ENCODE peak calls at places on chromosomes 16 and 17, in ten cellular contexts. H is PC-9, I is WTC11, N is mesothelial cell of epicardium, Q is NB4, P is PC-3, F is OCI-LY7, M is fibroblast of pulmonary artery, V is HL-60, Z is lower leg skin. S is an unnamed sample.

GRCh38 chr17:16106161-16106891 is 106.7 kb downstream of the TTC19 start:
- DNase-seq in H (no peak), I (no peak), N (no peak), Q (peak), P (no peak), F (no peak), M (peak), V (no peak), Z (no peak), S (no peak)

GRCh38 chr16:84176192-84177053 is 10.4 kb downstream of the TAF1C start:
- DNase-seq in H (no peak), I (no peak), N (no peak), Q (peak), P (no peak), F (no peak), M (no peak), V (peak), Z (no peak), S (no peak)

GRCh38 chr16:35447010-35447558 is 1987.7 kb downstream of the TP53TG3F start:
- DNase-seq in H (no peak), I (no peak), N (no peak), Q (no peak), P (no peak), F (no peak), M (no peak), V (no peak), Z (no peak), S (no peak)

GRCh38 chr16:76125871-76126270 is 151.3 kb upstream of the CNTNAP4 start:
- DNase-seq in H (no peak), I (no peak), N (no peak), Q (no peak), P (no peak), F (no peak), M (no peak), V (no peak), Z (no peak), S (no peak)

GRCh38 chr17:40312131-40312731 is 3.3 kb downstream of the RARA start:
- DNase-seq in H (peak), I (peak), N (no peak), Q (no peak), P (peak), F (no peak), M (no peak), V (no peak), Z (no peak), S (no peak)

GRCh38 chr16:68436581-68436980 is 11.7 kb downstream of the SMPD3 start:
- DNase-seq in H (no peak), I (peak), N (no peak), Q (peak), P (peak), F (peak), M (no peak), V (peak), Z (no peak), S (no peak)

GRCh38 chr16:88116121-88116900 is 165.1 kb downstream of the BANP start:
- DNase-seq in H (no peak), I (no peak), N (no peak), Q (no peak), P (peak), F (no peak), M (peak), V (no peak), Z (no peak), S (no peak)

GRCh38 chr16:35173295-35173694 is 1713.9 kb downstream of the TP53TG3F start:
- DNase-seq in H (no peak), I (no peak), N (no peak), Q (no peak), P (no peak), F (no peak), M (no peak), V (no peak), Z (no peak), S (no peak)

GRCh38 chr17:16215273-16215964 is at the start of gene NCOR1:
- DNase-seq in H (peak), I (peak), N (peak), Q (peak), P (peak), F (peak), M (peak), V (peak), Z (peak), S (peak)

GRCh38 chr16:2457267-2457666 is 2.6 kb upstream of the TEDC2 start:
- DNase-seq in H (no peak), I (no peak), N (no peak), Q (no peak), P (no peak), F (no peak), M (no peak), V (no peak), Z (no peak), S (no peak)

GRCh38 chr16:58366247-58367031 is 25.8 kb upstream of the GINS3 start:
- DNase-seq in H (peak), I (no peak), N (no peak), Q (peak), P (peak), F (no peak), M (peak), V (no peak), Z (no peak), S (no peak)

GRCh38 chr16:81547919-81548216 is 103.3 kb downstream of the CMIP start:
- DNase-seq in H (no peak), I (no peak), N (no peak), Q (no peak), P (no peak), F (no peak), M (no peak), V (no peak), Z (no peak), S (no peak)

GRCh38 chr16:12532871-12533610 is 270.6 kb downstream of the CPPED1 start:
- DNase-seq in H (no peak), I (no peak), N (no peak), Q (no peak), P (no peak), F (no peak), M (no peak), V (no peak), Z (no peak), S (no peak)

GRCh38 chr16:12646490-12647274 is 157.0 kb downstream of the CPPED1 start:
- DNase-seq in H (no peak), I (no peak), N (no peak), Q (peak), P (no peak), F (no peak), M (no peak), V (no peak), Z (no peak), S (no peak)

GRCh38 chr16:21001262-21001661 is 100.7 kb downstream of the LYRM1 start:
- DNase-seq in H (no peak), I (peak), N (no peak), Q (peak), P (peak), F (peak), M (peak), V (peak), Z (no peak), S (no peak)

GRCh38 chr16:83305092-83305491 is 502.7 kb upstream of the HSBP1 start:
- DNase-seq in H (no peak), I (no peak), N (no peak), Q (no peak), P (no peak), F (no peak), M (peak), V (no peak), Z (no peak), S (no peak)

GRCh38 chr16:30581462-30581861 is 4.0 kb downstream of the ZNF785 start:
- DNase-seq in H (no peak), I (no peak), N (no peak), Q (no peak), P (no peak), F (no peak), M (no peak), V (no peak), Z (no peak), S (no peak)

GRCh38 chr17:42531455-42532354 is 4.3 kb upstream of the NAGLU start:
- DNase-seq in H (no peak), I (peak), N (no peak), Q (peak), P (peak), F (peak), M (peak), V (peak), Z (no peak), S (no peak)

GRCh38 chr17:45225964-45226530 is 4.4 kb downstream of the FMNL1 start:
- DNase-seq in H (no peak), I (no peak), N (no peak), Q (peak), P (no peak), F (peak), M (no peak), V (peak), Z (peak), S (peak)
- TF ChIP-seq CTCF in H (no peak), I (no peak), N (no peak), Q (no peak), P (no peak), F (no peak), M (no peak), V (no peak), Z (no peak), S (no peak)

GRCh38 chr16:166375-167116 is 768 bp downstream of the HBM start:
- DNase-seq in H (no peak), I (no peak), N (no peak), Q (no peak), P (no peak), F (no peak), M (no peak), V (no peak), Z (no peak), S (no peak)
- TF ChIP-seq CTCF in H (no peak), I (no peak), N (no peak), Q (no peak), P (no peak), F (no peak), M (no peak), V (no peak), Z (no peak), S (no peak)

DNA sequence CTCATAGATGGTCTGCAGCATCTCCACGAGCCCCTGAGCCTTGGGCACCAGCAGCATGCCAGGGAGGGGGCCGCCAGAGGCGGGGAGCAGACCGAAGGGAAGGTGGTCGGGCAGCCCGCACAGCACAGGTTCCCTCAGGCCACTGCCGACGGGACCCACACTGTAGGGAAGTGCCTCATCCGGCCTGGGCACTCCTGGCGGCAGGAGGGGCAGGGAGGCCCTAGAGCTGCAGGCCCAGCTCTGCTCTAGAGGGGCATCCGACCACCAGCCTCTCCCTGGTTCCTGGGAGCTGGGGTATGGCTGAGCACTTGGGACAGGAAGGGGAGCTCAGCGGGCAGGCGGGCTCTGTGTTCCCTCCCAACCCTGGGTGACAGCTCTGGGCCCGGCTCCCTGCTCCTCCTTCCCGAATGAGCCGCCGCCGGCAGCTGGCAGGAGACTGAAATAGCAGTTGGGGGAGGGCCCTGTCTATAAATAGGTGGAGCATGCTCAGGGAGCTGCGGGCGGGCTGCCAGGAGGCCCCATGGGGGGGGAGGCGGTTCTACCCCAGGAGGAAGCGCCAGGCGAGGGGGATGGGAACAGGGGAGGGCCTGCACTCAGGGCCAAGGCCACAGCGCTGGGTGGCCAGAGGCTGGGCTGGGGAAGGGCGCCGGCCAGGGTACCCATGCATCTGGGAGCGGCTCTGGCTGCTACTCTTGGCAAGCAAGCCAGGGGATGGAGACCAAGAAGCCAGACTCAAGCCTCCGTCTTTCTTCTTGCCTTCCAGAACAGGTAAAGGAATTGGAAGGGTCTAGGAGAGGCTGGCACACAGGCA is 12.4 kb downstream of the HDAC5 start:
- DNase-seq in H (peak), I (peak), N (peak), Q (peak), P (peak), F (peak), M (peak), V (peak), Z (peak), S (peak)
- TF ChIP-seq CTCF in H (no peak), I (no peak), N (no peak), Q (no peak), P (no peak), F (no peak), M (no peak), V (no peak), Z (no peak), S (no peak)

DNA sequence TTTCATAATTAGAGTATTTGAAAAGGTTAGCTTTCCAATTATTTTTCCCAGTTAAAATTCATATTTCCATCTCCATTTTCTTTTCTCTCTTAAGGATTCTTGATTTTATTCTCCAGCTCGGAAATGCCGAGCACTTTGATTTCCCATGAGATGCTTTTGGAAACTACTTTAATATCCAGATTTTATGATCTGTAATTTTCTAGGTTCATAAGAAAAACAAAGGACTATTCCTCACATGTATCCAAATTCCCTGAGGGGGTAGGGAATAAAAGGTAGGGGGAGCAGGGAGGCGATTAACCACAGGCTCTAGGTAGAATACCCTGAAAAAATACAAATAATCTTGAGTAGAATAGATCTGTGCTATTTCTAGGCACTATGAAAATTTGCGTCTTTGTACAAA is 938 bp downstream of the RNF43 start:
- DNase-seq in H (no peak), I (no peak), N (no peak), Q (no peak), P (no peak), F (no peak), M (no peak), V (no peak), Z (no peak), S (no peak)
- TF ChIP-seq CTCF in H (no peak), I (no peak), N (no peak), Q (no peak), P (no peak), F (no peak), M (no peak), V (no peak), Z (no peak), S (no peak)

GRCh38 chr17:13017623-13018462 is at the start of gene ELAC2:
- DNase-seq in H (peak), I (peak), N (peak), Q (peak), P (peak), F (peak), M (peak), V (peak), Z (peak), S (peak)
- TF ChIP-seq CTCF in H (no peak), I (no peak), N (no peak), Q (no peak), P (no peak), F (peak), M (no peak), V (no peak), Z (no peak), S (no peak)

GRCh38 chr16:6714510-6714909 is 618.1 kb upstream of the RBFOX1 start:
- DNase-seq in H (no peak), I (no peak), N (no peak), Q (no peak), P (no peak), F (no peak), M (no peak), V (no peak), Z (no peak), S (no peak)
- TF ChIP-seq CTCF in H (no peak), I (no peak), N (no peak), Q (no peak), P (no peak), F (peak), M (no peak), V (no peak), Z (no peak), S (no peak)

GRCh38 chr17:75393523-75394331 is 11.8 kb downstream of the GRB2 start:
- DNase-seq in H (peak), I (peak), N (peak), Q (peak), P (peak), F (peak), M (peak), V (peak), Z (peak), S (peak)
- TF ChIP-seq CTCF in H (no peak), I (no peak), N (no peak), Q (no peak), P (no peak), F (peak), M (no peak), V (no peak), Z (no peak), S (peak)

DNA sequence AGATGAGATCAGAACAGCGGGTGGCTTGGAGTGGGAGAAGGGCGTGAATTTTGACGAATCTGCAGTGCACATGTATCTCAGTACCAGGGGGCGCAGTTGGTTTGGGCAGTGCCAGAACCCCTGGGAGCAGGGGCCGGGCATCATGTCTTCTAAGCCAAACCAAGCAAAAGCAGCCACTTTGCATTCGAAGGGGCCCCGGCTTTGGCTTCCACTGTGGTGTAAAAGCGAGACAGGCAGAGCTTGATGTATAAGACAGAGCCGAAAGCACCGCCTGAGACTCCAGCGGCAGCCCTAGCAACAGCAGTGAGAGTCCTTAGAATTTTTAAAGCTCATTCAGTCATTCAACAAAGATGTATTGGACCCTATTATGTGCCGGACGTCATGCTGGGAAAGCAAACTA is 3.8 kb upstream of the XYLT1 start:
- DNase-seq in H (no peak), I (no peak), N (no peak), Q (peak), P (no peak), F (peak), M (no peak), V (no peak), Z (no peak), S (no peak)
- TF ChIP-seq CTCF in H (no peak), I (no peak), N (no peak), Q (no peak), P (no peak), F (peak), M (no peak), V (no peak), Z (no peak), S (no peak)

S was measured in CD14-positive monocyte.